ENCODE peak calls at places on chromosomes 6 and 20, in eight cellular contexts. T is CD8-positive, alpha-beta T cell; D is transverse colon; S is glutamatergic neuron; O is B cell; C is adrenal gland; W is AG09309; K is psoas muscle. G is an unnamed sample.

GRCh38 chr6:43990275-43990626 is 137.0 kb downstream of the MRPL14 start:
- DNase-seq in O (no peak), T (no peak), C (no peak), S (no peak), D (no peak), W (no peak), K (peak; percentile 86), G (no peak)

GRCh38 chr6:24089741-24090140 is 36.3 kb upstream of the NRSN1 start:
- DNase-seq in S (no peak), D (no peak), K (no peak), T (no peak), W (no peak), C (no peak), O (no peak), G (no peak)

GRCh38 chr6:100118301-100118700 is 124.3 kb upstream of the MCHR2 start:
- DNase-seq in T (no peak), K (no peak), S (no peak), D (no peak), W (no peak), O (no peak), C (no peak), G (no peak)

GRCh38 chr20:4549711-4550259 is 171.9 kb upstream of the PRND start:
- DNase-seq in C (no peak), K (no peak), T (no peak), D (no peak), W (no peak), O (no peak), S (no peak), G (no peak)

GRCh38 chr20:23021941-23022340 is 13.2 kb upstream of the SSTR4 start:
- DNase-seq in O (no peak), T (no peak), S (no peak), C (no peak), K (no peak), W (no peak), D (no peak), G (no peak)

GRCh38 chr6:148144917-148145521 is 197.6 kb upstream of the SASH1 start:
- DNase-seq in S (peak; percentile 86), D (peak; percentile 72), W (peak; percentile 21), T (peak; percentile 29), O (peak; percentile 28), C (peak; percentile 86), K (peak; percentile 86), G (peak; percentile 73)

GRCh38 chr6:123829302-123829953 is 25.8 kb downstream of the NKAIN2 start:
- DNase-seq in W (no peak), T (no peak), O (no peak), C (no peak), D (no peak), K (no peak), S (no peak), G (no peak)

GRCh38 chr20:51425347-51426106 is 117.0 kb downstream of the NFATC2 start:
- DNase-seq in D (peak; percentile 50), K (no peak), T (no peak), S (no peak), O (no peak), W (no peak), C (no peak), G (no peak)

GRCh38 chr20:32125511-32125910 is 16.0 kb downstream of the TM9SF4 start:
- DNase-seq in C (no peak), D (no peak), T (no peak), W (no peak), K (no peak), O (no peak), S (no peak), G (no peak)

GRCh38 chr20:56003111-56003800 is 2.1 kb downstream of the CBLN4 start:
- DNase-seq in T (no peak), D (no peak), O (no peak), C (no peak), K (no peak), W (no peak), S (no peak), G (no peak)

GRCh38 chr20:1945660-1946059 is 48.2 kb downstream of the PDYN start:
- DNase-seq in T (no peak), W (no peak), O (no peak), S (no peak), C (no peak), D (no peak), K (no peak), G (no peak)

GRCh38 chr6:82045965-82046756 is 201.4 kb downstream of the IBTK start:
- DNase-seq in D (no peak), C (no peak), T (no peak), S (no peak), O (no peak), W (peak; percentile 94), K (no peak), G (no peak)

GRCh38 chr6:40796280-40797223 is 209.4 kb upstream of the LRFN2 start:
- DNase-seq in C (no peak), W (no peak), T (no peak), K (peak; percentile 56), S (peak; percentile 62), D (no peak), O (no peak), G (no peak)

GRCh38 chr20:11207749-11208502 is 534.1 kb upstream of the JAG1 start:
- DNase-seq in C (no peak), T (no peak), D (no peak), K (no peak), S (no peak), O (no peak), W (peak; percentile 78), G (peak; percentile 67)

GRCh38 chr20:50569864-50570836 is 60.0 kb downstream of the PTPN1 start:
- DNase-seq in O (peak; percentile 63), T (no peak), S (no peak), W (no peak), K (no peak), D (no peak), C (no peak), G (no peak)

GRCh38 chr6:158460602-158461092 is 99.2 kb upstream of the TMEM181 start:
- DNase-seq in O (no peak), S (no peak), K (no peak), T (no peak), W (peak; percentile 62), D (no peak), C (no peak), G (no peak)

GRCh38 chr6:79119217-79119616 is 41.2 kb upstream of the PHIP start:
- DNase-seq in K (no peak), C (no peak), O (no peak), D (no peak), S (no peak), W (no peak), T (no peak), G (no peak)
- TF ChIP-seq CTCF in K (no peak), C (no peak), O (no peak), D (no peak), S (no peak), W (no peak), T (no peak), G (no peak)

GRCh38 chr6:14282326-14282725 is 164.8 kb downstream of the CD83 start:
- DNase-seq in C (no peak), W (no peak), K (no peak), D (no peak), O (no peak), T (no peak), S (no peak), G (no peak)

GRCh38 chr6:14282854-14283505 is 165.4 kb downstream of the CD83 start:
- DNase-seq in W (no peak), K (no peak), O (no peak), C (no peak), T (no peak), D (no peak), S (no peak), G (no peak)

GRCh38 chr6:14281831-14282230 is 164.3 kb downstream of the CD83 start:
- DNase-seq in K (no peak), W (no peak), S (no peak), T (no peak), D (no peak), C (no peak), O (no peak), G (no peak)

GRCh38 chr6:14284969-14285368 is 167.4 kb downstream of the CD83 start:
- DNase-seq in T (no peak), D (no peak), W (no peak), C (no peak), K (no peak), S (no peak), O (no peak), G (no peak)

GRCh38 chr6:14283600-14284235 is 166.1 kb downstream of the CD83 start:
- DNase-seq in S (no peak), C (no peak), T (no peak), D (no peak), W (no peak), K (no peak), O (no peak), G (no peak)
- TF ChIP-seq CTCF in S (no peak), C (no peak), T (no peak), D (no peak), W (peak; percentile 25), K (no peak), O (no peak), G (no peak)

GRCh38 chr6:27616313-27617045 is 143.6 kb upstream of the ZNF184 start:
- DNase-seq in W (no peak), O (no peak), K (no peak), C (no peak), D (no peak), T (no peak), S (no peak), G (no peak)

GRCh38 chr6:27617046-27617687 is 144.3 kb upstream of the ZNF184 start:
- DNase-seq in D (no peak), S (no peak), K (no peak), T (no peak), O (no peak), C (no peak), W (no peak), G (no peak)

GRCh38 chr6:27623103-27623502 is 150.2 kb upstream of the ZNF184 start:
- DNase-seq in C (no peak), S (no peak), K (no peak), O (no peak), W (no peak), D (no peak), T (no peak), G (no peak)

GRCh38 chr6:27619436-27619835 is 146.5 kb upstream of the ZNF184 start:
- DNase-seq in S (no peak), D (no peak), O (no peak), W (no peak), T (no peak), C (no peak), K (no peak), G (no peak)

GRCh38 chr6:27617700-27618689 is 145.1 kb upstream of the ZNF184 start:
- DNase-seq in K (no peak), T (no peak), C (no peak), W (no peak), D (no peak), O (no peak), S (no peak), G (no peak)
- TF ChIP-seq CTCF in K (no peak), T (no peak), C (no peak), W (no peak), D (no peak), O (no peak), S (no peak), G (no peak)

DNA sequence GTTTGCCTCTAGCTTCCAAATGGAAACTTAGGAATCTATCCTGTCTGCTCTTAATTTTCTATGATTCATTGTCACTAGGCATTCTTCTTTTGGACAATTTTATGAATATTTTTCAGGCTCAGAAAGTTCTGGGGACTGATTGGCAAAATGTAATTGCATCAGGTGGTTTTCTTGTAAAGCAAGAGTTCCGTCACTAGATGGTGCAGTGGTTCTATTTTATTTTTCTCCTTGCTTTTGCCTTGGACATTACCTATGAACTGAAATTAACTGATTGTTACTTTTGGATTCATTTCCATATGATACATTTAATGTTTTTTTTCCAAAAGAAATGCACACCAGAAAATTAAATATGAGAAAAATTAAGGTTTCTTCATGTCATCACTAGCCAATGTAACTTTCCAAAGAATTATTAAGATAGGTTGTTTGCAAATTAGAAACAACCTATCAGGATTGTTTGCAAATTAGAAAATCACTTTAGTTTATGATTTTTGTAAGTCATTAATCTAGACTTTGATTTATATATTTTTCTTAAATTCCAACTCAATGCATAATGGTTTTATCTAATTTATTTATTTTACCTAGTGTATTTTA is 48.0 kb downstream of the TMEM170B start:
- DNase-seq in C (no peak), K (no peak), D (no peak), T (no peak), W (no peak), S (no peak), O (peak; percentile 23), G (no peak)
- TF ChIP-seq CTCF in C (peak; percentile 72), K (peak; percentile 57), D (peak; percentile 59), T (peak; percentile 22), W (peak; percentile 56), S (peak; percentile 53), O (peak; percentile 44), G (peak; percentile 53)